ENCODE peak calls at places on chromosomes 6 and 20, in eight cellular contexts. M is psoas muscle, H is tibial artery, K is adrenal gland, N is BE2C, P is heart left ventricle, T is A549, I is K562. L is an unnamed sample. For H3K4me1, the result is how much of the 10 kb centered on the place peaks cover.

GRCh38 chr6:104601008-104601745 is 258.5 kb downstream of the HACE1 start:
- DNase-seq in H (no peak), K (no peak), T (no peak), I (no peak), P (no peak), N (peak), M (no peak), L (no peak)

GRCh38 chr6:157954150-157955117 is 27.2 kb upstream of the SYNJ2 start:
- DNase-seq in T (no peak), N (no peak), K (no peak), I (no peak), P (no peak), H (no peak), M (no peak), L (peak)

GRCh38 chr20:20373046-20373706 is 5.3 kb downstream of the INSM1 start:
- DNase-seq in N (peak), M (no peak), P (no peak), H (no peak), T (no peak), I (no peak), K (no peak), L (no peak)

GRCh38 chr6:89298680-89299450 is 16.2 kb downstream of the GABRR2 start:
- DNase-seq in N (no peak), I (no peak), T (no peak), H (no peak), K (no peak), M (no peak), P (no peak), L (no peak)

GRCh38 chr6:34055223-34055933 is 90.5 kb downstream of the GRM4 start:
- DNase-seq in M (peak), H (no peak), I (peak), N (peak), K (peak), P (peak), T (peak), L (peak)

GRCh38 chr6:40877362-40877761 is 161.7 kb downstream of the UNC5CL start:
- DNase-seq in K (no peak), H (no peak), M (no peak), N (no peak), I (no peak), P (no peak), T (no peak), L (no peak)

GRCh38 chr20:911882-912600 is 4.1 kb downstream of the ANGPT4 start:
- DNase-seq in T (no peak), N (no peak), K (no peak), H (peak), I (no peak), P (no peak), M (no peak), L (no peak)

GRCh38 chr6:136077834-136078576 is 172.1 kb downstream of the MTFR2 start:
- DNase-seq in K (peak), H (no peak), I (no peak), N (peak), M (no peak), T (no peak), P (no peak), L (no peak)

GRCh38 chr6:44545224-44545623 is 157.7 kb downstream of the CDC5L start:
- DNase-seq in K (no peak), T (no peak), M (no peak), H (no peak), P (no peak), N (no peak), I (no peak), L (no peak)

GRCh38 chr6:110256366-110256765 is 76.1 kb downstream of the CDC40 start:
- DNase-seq in I (no peak), K (no peak), M (no peak), N (no peak), H (no peak), P (no peak), T (no peak), L (no peak)

GRCh38 chr6:25027221-25027916 is 91.6 kb upstream of the RIPOR2 start:
- DNase-seq in N (no peak), K (no peak), I (no peak), P (no peak), H (no peak), T (no peak), M (no peak), L (no peak)

DNA sequence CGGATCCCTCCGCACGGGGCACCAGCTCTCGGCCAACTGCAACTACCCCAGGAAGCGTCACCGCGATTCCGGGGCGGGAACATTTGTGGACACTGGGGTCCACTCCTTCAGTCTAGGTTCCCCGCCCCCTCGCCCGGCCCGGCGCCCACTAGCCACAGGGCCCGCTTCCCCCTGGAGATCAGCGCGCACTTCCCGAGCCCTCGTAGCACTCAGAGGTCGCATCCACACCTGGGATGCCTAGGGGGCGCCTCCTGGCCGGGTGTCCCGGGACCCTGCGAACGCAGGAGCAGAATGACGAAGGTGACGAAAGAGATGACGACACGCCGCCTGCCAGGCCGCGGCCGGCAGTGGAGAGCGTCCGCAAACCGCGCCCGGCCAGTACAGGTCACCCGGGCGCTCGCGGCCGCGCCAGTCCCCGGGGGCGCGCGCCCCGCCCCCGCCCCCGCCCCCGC is 309 bp upstream of the AIG1 start:
- DNase-seq in N (peak), T (peak), H (peak), K (peak), P (peak), I (peak), M (peak), L (peak)
- TF ChIP-seq CTCF in N (no peak), T (peak), H (peak), K (no peak), P (peak), I (peak), M (no peak), L (peak)

GRCh38 chr20:50267041-50267865 is 76.6 kb downstream of the CEBPB start:
- DNase-seq in K (peak), H (peak), T (peak), I (peak), N (no peak), P (no peak), M (peak), L (peak)

GRCh38 chr20:50264534-50265145 is 74.0 kb downstream of the CEBPB start:
- DNase-seq in T (no peak), H (no peak), N (no peak), P (no peak), K (no peak), I (no peak), M (no peak), L (no peak)

GRCh38 chr20:50267866-50268219 is 77.2 kb downstream of the CEBPB start:
- DNase-seq in M (no peak), H (no peak), T (no peak), N (no peak), I (no peak), P (no peak), K (no peak), L (peak)

GRCh38 chr20:50265245-50265946 is 74.8 kb downstream of the CEBPB start:
- DNase-seq in T (no peak), H (no peak), K (no peak), I (no peak), N (no peak), M (no peak), P (no peak), L (no peak)

GRCh38 chr20:50266293-50267040 is 75.8 kb downstream of the CEBPB start:
- DNase-seq in I (no peak), M (no peak), H (no peak), N (no peak), K (no peak), T (no peak), P (peak), L (no peak)
- H3K4me1 ChIP-seq in I (under half), M (under half), H (under half), N (under half), K (under half), T (under half), P (under half), L (under half)

GRCh38 chr20:62378215-62378614 is 8.7 kb upstream of the RPS21 start:
- DNase-seq in I (no peak), N (no peak), P (no peak), H (no peak), T (no peak), M (no peak), K (no peak), L (no peak)

GRCh38 chr20:62377615-62378085 is 9.3 kb upstream of the RPS21 start:
- DNase-seq in M (no peak), N (no peak), P (peak), I (no peak), K (no peak), T (no peak), H (peak), L (no peak)

GRCh38 chr20:62374431-62375152 is 7.5 kb upstream of the LAMA5 start:
- DNase-seq in K (no peak), H (no peak), I (no peak), T (no peak), P (no peak), M (no peak), N (no peak), L (no peak)

GRCh38 chr20:62377064-62377461 is 9.8 kb upstream of the RPS21 start:
- DNase-seq in N (no peak), M (no peak), K (no peak), T (no peak), P (no peak), I (no peak), H (no peak), L (no peak)

GRCh38 chr20:62376112-62377063 is 9.3 kb upstream of the LAMA5 start:
- DNase-seq in K (peak), T (no peak), I (no peak), M (no peak), H (peak), P (peak), N (peak), L (peak)
- TF ChIP-seq CTCF in K (peak), T (peak), I (peak), M (peak), H (peak), P (peak), N (peak), L (peak)

DNA sequence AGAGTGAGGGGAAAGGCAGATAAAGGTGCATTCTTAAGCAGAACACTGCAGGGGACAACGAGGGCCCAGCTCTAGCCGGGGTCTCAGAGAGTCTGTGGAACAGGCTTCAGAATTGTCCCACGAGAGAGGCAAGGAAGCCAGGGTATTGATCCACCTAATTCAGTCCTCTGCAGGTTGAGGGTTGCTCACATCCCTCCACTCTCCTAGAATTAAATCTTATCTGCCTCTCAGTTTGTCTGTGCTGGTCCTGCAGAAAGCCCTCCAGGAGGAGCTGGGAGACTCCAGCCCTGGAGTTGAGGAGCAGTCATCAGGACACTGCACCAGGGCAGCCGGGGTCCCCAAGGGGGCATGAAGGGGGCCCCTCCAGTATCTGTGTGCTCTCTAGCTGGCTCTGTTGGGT is 39.1 kb downstream of the SLC24A3 start:
- DNase-seq in K (no peak), M (no peak), T (no peak), I (no peak), P (no peak), H (no peak), N (no peak), L (no peak)
- H3K4me1 ChIP-seq in K (under half), M (under half), T (under half), I (under half), P (under half), H (under half), N (under half), L (under half)

GRCh38 chr20:63863798-63864544 is 1.1 kb upstream of the TPD52L2 start:
- DNase-seq in I (peak), H (peak), T (peak), M (peak), K (peak), P (peak), N (peak), L (peak)

GRCh38 chr20:63863021-63863797 is 1.9 kb upstream of the TPD52L2 start:
- DNase-seq in I (peak), N (no peak), M (no peak), K (no peak), H (no peak), T (no peak), P (no peak), L (no peak)

GRCh38 chr20:63861981-63862901 is 943 bp downstream of the ABHD16B start:
- DNase-seq in H (no peak), I (no peak), K (no peak), P (peak), N (no peak), T (no peak), M (no peak), L (no peak)

GRCh38 chr20:63864978-63865640 is at the start of gene TPD52L2:
- DNase-seq in H (peak), M (peak), I (peak), N (peak), P (peak), K (peak), T (peak), L (peak)

DNA sequence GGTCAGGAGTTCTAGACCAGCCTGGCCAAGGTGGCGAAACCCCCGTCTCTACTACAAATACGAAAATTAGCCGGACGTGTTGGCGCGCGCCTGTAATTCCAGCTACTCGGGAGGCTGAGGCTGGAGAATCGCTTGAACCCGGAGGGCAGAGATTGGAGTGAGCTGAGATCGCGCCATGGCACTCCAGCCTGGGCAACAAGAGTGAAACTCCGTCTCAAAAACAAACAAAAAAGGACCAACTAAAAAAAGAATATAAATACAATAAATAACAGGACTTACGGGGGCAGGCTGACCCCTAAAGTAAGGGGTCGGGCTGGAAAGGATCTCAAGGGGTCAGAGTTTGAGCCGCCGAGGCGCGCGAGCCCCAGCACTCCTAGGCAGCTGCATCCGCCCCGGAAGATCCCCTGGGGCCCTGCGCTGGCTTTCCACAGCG is 509 bp upstream of the TPD52L2 start:
- DNase-seq in M (no peak), H (no peak), N (no peak), I (no peak), K (no peak), T (no peak), P (no peak), L (no peak)
- TF ChIP-seq CTCF in M (peak), H (no peak), N (no peak), I (no peak), K (no peak), T (no peak), P (peak), L (no peak)